ENCODE peak calls at places on chromosomes 7 and 10, in five cellular contexts. T is Panc1, F is lower leg skin, M is LNCaP clone FGC, K is AG04450. E is an unnamed sample.
A peak's percentile ranks its signal among the peaks of the same experiment; 100 is the strongest.

GRCh38 chr7:75776295-75776971 is 4.4 kb upstream of the CCL26 start:
- DNase-seq in T (peak; percentile 67), F (no peak), M (no peak), K (peak; percentile 57), E (peak; percentile 77)

GRCh38 chr10:33196377-33196706 is 138.1 kb downstream of the NRP1 start:
- DNase-seq in T (no peak), F (no peak), M (no peak), K (no peak), E (no peak)

GRCh38 chr10:4626919-4627318 is 199.1 kb upstream of the AKR1E2 start:
- DNase-seq in T (no peak), F (no peak), M (no peak), K (no peak), E (no peak)

GRCh38 chr7:70856889-70857511 is 274.9 kb upstream of the GALNT17 start:
- DNase-seq in T (peak; percentile 48), F (peak; percentile 31), M (peak; percentile 60), K (no peak), E (peak; percentile 5)

GRCh38 chr10:122427280-122427679 is 27.2 kb upstream of the ARMS2 start:
- DNase-seq in T (no peak), F (no peak), M (no peak), K (no peak), E (no peak)

GRCh38 chr7:100568936-100569844 is 4.5 kb downstream of the SAP25 start:
- DNase-seq in T (no peak), F (no peak), M (no peak), K (no peak), E (no peak)

GRCh38 chr10:118692911-118693310 is 61.9 kb downstream of the CACUL1 start:
- DNase-seq in T (no peak), F (no peak), M (no peak), K (peak; percentile 70), E (peak; percentile 79)

GRCh38 chr10:86343761-86344160 is 22.8 kb downstream of the GRID1 start:
- DNase-seq in T (no peak), F (no peak), M (no peak), K (no peak), E (no peak)

GRCh38 chr7:158082761-158083160 is 504.9 kb downstream of the PTPRN2 start:
- DNase-seq in T (no peak), F (no peak), M (no peak), K (no peak), E (no peak)

GRCh38 chr7:1754345-1754908 is 84.3 kb downstream of the ELFN1 start:
- DNase-seq in T (no peak), F (no peak), M (no peak), K (no peak), E (no peak)

GRCh38 chr7:99461221-99461620 is 4.7 kb downstream of the ATP5MF start:
- DNase-seq in T (no peak), F (no peak), M (no peak), K (no peak), E (no peak)

GRCh38 chr7:130141858-130142653 is 63.1 kb downstream of the TMEM209 start:
- DNase-seq in T (no peak), F (no peak), M (no peak), K (no peak), E (no peak)

GRCh38 chr10:42552188-42553063 is 85.9 kb downstream of the ZNF33B start:
- DNase-seq in T (peak; percentile 90), F (peak; percentile 98), M (peak; percentile 95), K (peak; percentile 91), E (peak; percentile 77)

GRCh38 chr10:12504628-12505027 is 155.3 kb downstream of the CAMK1D start:
- DNase-seq in T (no peak), F (no peak), M (no peak), K (no peak), E (no peak)

GRCh38 chr7:90211391-90212148 is at the start of gene STEAP2:
- DNase-seq in T (peak; percentile 24), F (peak; percentile 78), M (no peak), K (peak; percentile 73), E (peak; percentile 53)

GRCh38 chr10:128062837-128063563 is 63.2 kb downstream of the MKI67 start:
- DNase-seq in T (no peak), F (no peak), M (no peak), K (no peak), E (no peak)

GRCh38 chr7:131961281-131961680 is 404.9 kb upstream of the PODXL start:
- DNase-seq in T (no peak), F (no peak), M (no peak), K (no peak), E (no peak)

GRCh38 chr7:105589221-105590077 is 8.2 kb upstream of the EFCAB10 start:
- DNase-seq in T (peak; percentile 76), F (peak; percentile 37), M (peak; percentile 49), K (peak; percentile 24), E (peak; percentile 23)

GRCh38 chr10:64316416-64316815 is 795.2 kb downstream of the REEP3 start:
- DNase-seq in T (no peak), F (no peak), M (no peak), K (no peak), E (no peak)

GRCh38 chr10:75021851-75022250 is 89.6 kb upstream of the SAMD8 start:
- DNase-seq in T (no peak), F (no peak), M (peak; percentile 54), K (no peak), E (no peak)

GRCh38 chr10:73906524-73907447 is 4.1 kb upstream of the PLAU start:
- DNase-seq in T (no peak), F (no peak), M (no peak), K (peak; percentile 99), E (peak; percentile 96)

GRCh38 chr7:2529161-2530075 is 9.8 kb downstream of the LFNG start:
- DNase-seq in T (no peak), F (no peak), M (no peak), K (no peak), E (no peak)

GRCh38 chr10:97714401-97715258 is 1.1 kb downstream of the MARVELD1 start:
- DNase-seq in T (no peak), F (peak; percentile 78), M (no peak), K (no peak), E (no peak)

GRCh38 chr7:67100956-67101361 is 104.3 kb downstream of the TYW1 start:
- DNase-seq in T (no peak), F (no peak), M (no peak), K (no peak), E (no peak)

GRCh38 chr7:157806711-157807110 is 469.9 kb downstream of the DNAJB6 start:
- DNase-seq in T (no peak), F (no peak), M (no peak), K (no peak), E (no peak)

GRCh38 chr7:143269254-143269653 is 6.0 kb downstream of the GSTK1 start:
- DNase-seq in T (no peak), F (no peak), M (no peak), K (no peak), E (no peak)

GRCh38 chr7:124536156-124536762 is 229.3 kb downstream of the GPR37 start:
- DNase-seq in T (no peak), F (no peak), M (no peak), K (no peak), E (no peak)

GRCh38 chr7:41997151-41997550 is 239.9 kb downstream of the GLI3 start:
- DNase-seq in T (no peak), F (no peak), M (no peak), K (no peak), E (no peak)
- H3K4me3 ChIP-seq in T (no peak overlapping the region), F (no peak overlapping the region), M (no peak overlapping the region), K (no peak overlapping the region), E (no peak overlapping the region)

GRCh38 chr7:50793115-50793946 is 10.6 kb upstream of the GRB10 start:
- DNase-seq in T (no peak), F (no peak), M (no peak), K (no peak), E (no peak)

GRCh38 chr7:50798126-50798525 is 15.4 kb upstream of the GRB10 start:
- DNase-seq in T (no peak), F (no peak), M (no peak), K (no peak), E (no peak)

GRCh38 chr7:50795253-50795652 is 12.6 kb upstream of the GRB10 start:
- DNase-seq in T (no peak), F (no peak), M (no peak), K (no peak), E (no peak)

GRCh38 chr7:50793947-50794570 is 11.4 kb upstream of the GRB10 start:
- DNase-seq in T (no peak), F (no peak), M (no peak), K (no peak), E (no peak)

GRCh38 chr7:50795831-50796230 is 13.1 kb upstream of the GRB10 start:
- DNase-seq in T (no peak), F (no peak), M (no peak), K (no peak), E (no peak)
- TF ChIP-seq CTCF in T (peak; percentile 65), F (no peak), M (peak; percentile 60), K (no peak), E (peak; percentile 6)

GRCh38 chr10:30529373-30529998 is 95.5 kb downstream of the MAP3K8 start:
- DNase-seq in T (no peak), F (peak; percentile 60), M (no peak), K (no peak), E (no peak)
- H3K4me3 ChIP-seq in T (no peak overlapping the region), F (no peak overlapping the region), M (no peak overlapping the region), K (no peak overlapping the region), E (no peak overlapping the region)

GRCh38 chr7:31251441-31251840 is 89.1 kb downstream of the NEUROD6 start:
- DNase-seq in T (no peak), F (no peak), M (no peak), K (no peak), E (no peak)
- TF ChIP-seq CTCF in T (no peak), F (no peak), M (no peak), K (no peak), E (no peak)

DNA sequence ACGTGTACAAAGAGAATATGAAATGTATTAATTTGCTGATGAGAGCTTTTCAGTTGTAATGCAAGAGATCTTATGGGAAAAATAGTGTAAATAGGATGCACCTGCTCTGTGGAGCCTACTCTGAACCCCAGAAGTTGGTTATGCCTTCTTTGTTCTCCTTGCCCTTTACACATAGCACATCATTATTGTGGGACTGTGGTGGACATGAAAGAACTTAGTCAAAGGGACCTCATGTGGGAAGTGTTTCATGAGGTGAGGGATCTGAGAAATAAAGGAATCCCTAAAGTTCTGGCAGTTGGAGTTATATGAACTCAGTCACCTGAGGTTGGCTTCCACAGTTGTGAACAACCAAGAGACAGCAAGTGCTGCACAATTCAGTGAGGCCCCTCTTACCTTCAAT is 66.1 kb downstream of the GRM8 start:
- DNase-seq in T (no peak), F (no peak), M (no peak), K (no peak), E (no peak)
- H3K4me3 ChIP-seq in T (no peak overlapping the region), F (no peak overlapping the region), M (no peak overlapping the region), K (no peak overlapping the region), E (no peak overlapping the region)

GRCh38 chr7:66070222-66070621 is 5.4 kb upstream of the ASL start:
- DNase-seq in T (no peak), F (no peak), M (no peak), K (no peak), E (no peak)

GRCh38 chr7:66076459-66077329 is 1.1 kb downstream of the ASL start:
- DNase-seq in T (no peak), F (no peak), M (no peak), K (no peak), E (no peak)

GRCh38 chr7:66078067-66078466 is 2.4 kb downstream of the ASL start:
- DNase-seq in T (no peak), F (no peak), M (no peak), K (no peak), E (no peak)

GRCh38 chr7:66075590-66076458 is at the start of gene ASL:
- DNase-seq in T (no peak), F (peak; percentile 90), M (peak; percentile 75), K (peak; percentile 57), E (no peak)
- TF ChIP-seq CTCF in T (no peak), F (no peak), M (no peak), K (peak; percentile 14), E (no peak)